ENCODE peak calls at places on chromosomes 1 and 21, in six cellular contexts. K, I, X, P, W and T are unnamed samples.

GRCh38 chr1:245677446-245678240 is 522.9 kb downstream of the KIF26B start:
- DNase-seq in X (no peak), K (no peak), I (no peak), W (no peak), P (no peak), T (no peak)

GRCh38 chr1:201409440-201409839 is 10.3 kb upstream of the LAD1 start:
- DNase-seq in P (no peak), W (no peak), K (no peak), I (no peak), X (no peak), T (no peak)

GRCh38 chr1:3221112-3222041 is 152.4 kb downstream of the PRDM16 start:
- DNase-seq in W (no peak), X (no peak), I (no peak), P (no peak), K (no peak), T (no peak)

GRCh38 chr1:176225485-176225884 is 18.4 kb upstream of the COP1 start:
- DNase-seq in W (no peak), X (no peak), P (no peak), I (peak; percentile 69), K (no peak), T (no peak)

GRCh38 chr1:228309548-228310067 is 97.0 kb downstream of the TRIM11 start:
- DNase-seq in I (no peak), W (no peak), X (no peak), P (no peak), K (no peak), T (peak; percentile 65)

GRCh38 chr21:34524671-34525601 is 12.9 kb upstream of the KCNE1 start:
- DNase-seq in W (no peak), I (no peak), P (peak; percentile 56), K (no peak), X (no peak), T (no peak)

GRCh38 chr1:110524311-110525249 is 5.6 kb upstream of the KCNA10 start:
- DNase-seq in I (peak; percentile 20), K (peak; percentile 33), P (peak; percentile 42), X (peak; percentile 17), W (peak; percentile 29), T (no peak)

GRCh38 chr1:40122865-40123264 is 25.8 kb upstream of the PPT1 start:
- DNase-seq in K (no peak), I (no peak), W (no peak), X (no peak), P (no peak), T (no peak)

GRCh38 chr1:25198731-25199231 is 33.5 kb downstream of the SYF2 start:
- DNase-seq in W (peak; percentile 20), I (peak; percentile 11), X (peak; percentile 37), P (no peak), K (peak; percentile 10), T (no peak)

GRCh38 chr1:71557138-71557537 is 476.3 kb upstream of the ZRANB2 start:
- DNase-seq in P (no peak), X (no peak), W (no peak), K (no peak), I (no peak), T (no peak)

GRCh38 chr1:153352523-153352922 is 3.9 kb upstream of the PGLYRP4 start:
- DNase-seq in W (peak; percentile 50), K (peak; percentile 52), X (peak; percentile 58), I (peak; percentile 53), P (peak; percentile 72), T (peak; percentile 83)

GRCh38 chr1:119784127-119784781 is 15.5 kb upstream of the HMGCS2 start:
- DNase-seq in X (no peak), W (no peak), I (peak; percentile 27), K (no peak), P (no peak), T (no peak)

DNA sequence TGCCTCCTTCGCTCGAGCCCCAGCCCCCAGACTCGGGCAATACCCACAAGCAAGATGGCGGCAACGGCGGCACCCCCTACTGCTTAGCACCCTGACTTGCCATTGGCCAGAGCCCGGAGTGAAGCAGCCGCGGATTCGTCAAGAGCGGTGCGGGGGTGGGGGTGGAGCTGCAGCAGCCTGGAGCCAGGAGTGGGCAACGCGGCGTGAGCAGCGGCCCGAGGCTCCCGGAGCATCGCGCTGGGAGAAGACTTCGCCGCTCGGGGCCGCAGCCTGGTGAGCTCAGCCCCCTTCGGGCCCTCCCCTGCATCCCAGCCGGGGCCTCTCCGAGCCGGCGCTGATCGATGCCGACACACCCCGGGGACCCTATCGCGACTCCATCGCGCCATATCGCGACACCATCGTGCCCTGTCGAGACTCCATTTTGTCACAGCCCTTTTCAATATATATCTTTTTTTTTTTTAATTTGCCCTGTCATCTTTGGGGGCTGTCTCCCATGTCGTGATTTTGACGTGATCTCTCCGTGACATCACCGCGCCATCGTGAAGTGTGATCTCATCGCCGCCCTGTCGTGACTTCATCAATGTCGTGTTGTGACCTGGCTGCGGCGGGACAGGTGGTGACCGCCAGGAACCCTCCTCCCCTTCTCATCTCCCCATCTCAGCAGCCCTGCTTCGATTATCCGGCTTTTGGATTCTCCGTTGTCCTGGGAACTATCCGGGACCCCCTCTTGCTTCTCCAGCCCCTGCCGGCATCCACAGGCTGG is at the start of gene NCDN:
- DNase-seq in K (peak; percentile 98), W (peak; percentile 97), X (peak; percentile 99), P (peak; percentile 93), I (peak; percentile 99), T (peak; percentile 99)
- TF ChIP-seq CTCF in K (no peak), W (no peak), X (no peak), P (no peak), I (no peak), T (no peak)

DNA sequence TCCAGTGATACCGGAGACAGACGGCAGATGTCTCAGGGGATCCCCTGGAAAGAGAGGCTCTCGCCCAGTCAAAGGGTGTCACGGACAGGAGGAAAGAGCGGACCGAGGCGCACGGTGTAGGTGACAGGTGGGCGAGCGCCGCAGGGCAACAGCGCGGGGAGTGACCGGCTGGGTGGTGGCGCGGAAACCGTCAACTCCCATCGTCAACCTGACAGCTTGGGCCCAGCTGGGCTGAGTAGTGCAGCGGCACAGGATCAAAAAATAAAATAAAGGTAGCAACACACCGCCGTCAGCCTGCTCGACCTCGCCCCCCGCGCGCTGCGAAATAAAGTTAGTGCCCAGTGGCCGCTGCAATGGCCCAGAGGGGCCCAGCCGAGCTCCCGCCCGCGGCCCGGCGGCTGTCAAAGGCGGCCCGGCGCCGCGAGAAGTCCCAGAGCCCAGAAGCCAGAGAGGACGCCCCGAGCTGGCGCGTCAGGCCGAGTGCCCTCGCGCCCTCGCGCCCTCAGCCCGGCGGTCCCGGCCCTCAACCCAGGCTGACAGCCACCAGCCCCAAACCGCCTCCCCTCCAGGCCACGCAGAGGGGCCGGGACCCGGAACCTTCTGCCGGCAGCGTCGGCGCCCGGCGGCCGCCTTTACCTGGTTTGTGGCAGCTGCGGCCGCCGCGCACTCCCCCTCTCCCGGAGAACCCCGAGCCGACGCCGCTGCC is at the start of gene LYST:
- DNase-seq in W (peak; percentile 32), K (peak; percentile 55), X (peak; percentile 50), I (peak; percentile 66), P (peak; percentile 71), T (peak; percentile 86)
- TF ChIP-seq CTCF in W (no peak), K (peak; percentile 26), X (peak; percentile 75), I (peak; percentile 26), P (peak; percentile 68), T (peak; percentile 58)

GRCh38 chr1:90722874-90723273 is 5.8 kb upstream of the BARHL2 start:
- DNase-seq in X (no peak), I (no peak), W (no peak), P (no peak), K (no peak), T (no peak)

GRCh38 chr1:90720137-90720636 is 3.1 kb upstream of the BARHL2 start:
- DNase-seq in I (no peak), K (no peak), P (no peak), X (no peak), W (no peak), T (no peak)

GRCh38 chr1:90719321-90720136 is 2.4 kb upstream of the BARHL2 start:
- DNase-seq in I (no peak), P (no peak), W (no peak), X (no peak), K (no peak), T (no peak)

GRCh38 chr1:90723561-90724108 is 6.5 kb upstream of the BARHL2 start:
- DNase-seq in W (no peak), I (no peak), K (no peak), P (no peak), X (no peak), T (no peak)

GRCh38 chr1:90721210-90722194 is 4.4 kb upstream of the BARHL2 start:
- DNase-seq in P (peak; percentile 57), K (no peak), I (peak; percentile 36), X (peak; percentile 21), W (no peak), T (no peak)
- TF ChIP-seq CTCF in P (peak; percentile 68), K (peak; percentile 70), I (peak; percentile 53), X (peak; percentile 95), W (peak; percentile 65), T (peak; percentile 75)

DNA sequence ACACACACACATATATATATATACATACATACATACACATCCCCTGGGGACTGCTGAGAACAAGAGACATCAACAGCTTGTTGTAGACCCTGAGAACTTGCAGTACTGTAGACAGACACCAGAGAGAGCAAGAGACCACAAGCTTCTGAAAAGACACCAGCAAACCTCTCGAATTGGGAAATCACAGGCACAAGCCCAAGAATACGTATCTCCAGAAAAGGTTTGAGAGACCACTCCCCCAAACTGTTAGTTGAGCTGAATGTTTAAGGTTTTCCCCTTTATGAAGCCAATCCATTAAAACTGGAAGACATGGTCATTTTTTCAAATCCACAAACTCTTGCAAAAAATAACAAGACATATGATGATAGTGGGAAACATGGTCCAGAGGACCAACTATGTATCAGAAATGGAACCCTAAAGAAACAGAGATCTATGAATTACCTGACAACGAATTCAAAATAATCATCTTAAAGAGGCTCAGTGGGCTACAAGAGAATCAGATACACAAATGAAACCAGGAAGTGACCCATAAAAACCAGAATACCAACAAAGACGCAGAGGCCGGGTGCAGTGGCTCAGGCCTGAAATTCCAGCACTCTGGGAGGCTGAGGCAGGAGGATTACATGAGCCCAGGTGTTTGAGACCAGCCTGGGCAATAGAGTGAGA is 45.1 kb downstream of the SLC2A1 start:
- DNase-seq in P (peak; percentile 72), K (no peak), X (peak; percentile 86), W (peak; percentile 65), I (peak; percentile 60), T (no peak)
- TF ChIP-seq CTCF in P (peak; percentile 74), K (peak; percentile 84), X (peak; percentile 88), W (peak; percentile 80), I (peak; percentile 97), T (peak; percentile 81)

GRCh38 chr21:42164064-42164789 is 54.7 kb upstream of the ABCG1 start:
- DNase-seq in I (peak; percentile 46), P (peak; percentile 63), K (peak; percentile 68), W (peak; percentile 82), X (no peak), T (peak; percentile 56)
- TF ChIP-seq CTCF in I (peak; percentile 39), P (peak; percentile 72), K (peak; percentile 66), W (peak; percentile 60), X (peak; percentile 48), T (peak; percentile 48)